ENCODE peak calls at places on chromosomes 2 and 18, in nine cellular contexts. One of them, this sample, is unnamed.
A peak's percentile ranks its signal among the peaks of the same experiment; 100 is the strongest.

GRCh38 chr2:128448331-128449225 is 129.9 kb upstream of the HS6ST1 start:
- DNase-seq in HepG2: no peak
- DNase-seq in occipital lobe: no peak
- DNase-seq in activated CD8-positive, alpha-beta memory T cell treated with anti-CD3 and anti-CD28 coated beads for 24 hours: peak; percentile 45
- DNase-seq in sigmoid colon: peak; percentile 57
- DNase-seq in smooth muscle cell of the brain vasculature: no peak
- DNase-seq in NCI-H1694: no peak
- DNase-seq in posterior cingulate gyrus: peak; percentile 70
- DNase-seq in AG10803: no peak
- DNase-seq in this sample: no peak

GRCh38 chr2:218274586-218274985 is 4.3 kb downstream of the PNKD start:
- DNase-seq in AG10803: no peak
- DNase-seq in activated CD8-positive, alpha-beta memory T cell treated with anti-CD3 and anti-CD28 coated beads for 24 hours: no peak
- DNase-seq in smooth muscle cell of the brain vasculature: no peak
- DNase-seq in posterior cingulate gyrus: no peak
- DNase-seq in occipital lobe: no peak
- DNase-seq in NCI-H1694: no peak
- DNase-seq in HepG2: no peak
- DNase-seq in sigmoid colon: no peak
- DNase-seq in this sample: no peak

GRCh38 chr2:201938151-201938815 is 95.4 kb upstream of the FZD7 start:
- DNase-seq in posterior cingulate gyrus: peak; percentile 14
- DNase-seq in sigmoid colon: no peak
- DNase-seq in NCI-H1694: no peak
- DNase-seq in activated CD8-positive, alpha-beta memory T cell treated with anti-CD3 and anti-CD28 coated beads for 24 hours: no peak
- DNase-seq in smooth muscle cell of the brain vasculature: no peak
- DNase-seq in AG10803: peak; percentile 44
- DNase-seq in occipital lobe: no peak
- DNase-seq in HepG2: no peak
- DNase-seq in this sample: peak; percentile 60

GRCh38 chr2:216078776-216079175 is 2.8 kb downstream of the PECR start:
- DNase-seq in activated CD8-positive, alpha-beta memory T cell treated with anti-CD3 and anti-CD28 coated beads for 24 hours: no peak
- DNase-seq in posterior cingulate gyrus: no peak
- DNase-seq in sigmoid colon: no peak
- DNase-seq in smooth muscle cell of the brain vasculature: no peak
- DNase-seq in NCI-H1694: no peak
- DNase-seq in occipital lobe: no peak
- DNase-seq in AG10803: no peak
- DNase-seq in HepG2: peak; percentile 64
- DNase-seq in this sample: no peak

GRCh38 chr2:111678651-111679050 is 205.3 kb downstream of the ANAPC1 start:
- DNase-seq in HepG2: no peak
- DNase-seq in AG10803: no peak
- DNase-seq in posterior cingulate gyrus: no peak
- DNase-seq in smooth muscle cell of the brain vasculature: no peak
- DNase-seq in activated CD8-positive, alpha-beta memory T cell treated with anti-CD3 and anti-CD28 coated beads for 24 hours: no peak
- DNase-seq in NCI-H1694: no peak
- DNase-seq in sigmoid colon: no peak
- DNase-seq in occipital lobe: no peak
- DNase-seq in this sample: no peak

GRCh38 chr18:44679912-44680270 is 797 bp upstream of the SETBP1 start:
- DNase-seq in posterior cingulate gyrus: peak; percentile 83
- DNase-seq in occipital lobe: peak; percentile 31
- DNase-seq in HepG2: no peak
- DNase-seq in NCI-H1694: peak; percentile 26
- DNase-seq in smooth muscle cell of the brain vasculature: no peak
- DNase-seq in activated CD8-positive, alpha-beta memory T cell treated with anti-CD3 and anti-CD28 coated beads for 24 hours: peak; percentile 74
- DNase-seq in AG10803: peak; percentile 65
- DNase-seq in sigmoid colon: peak; percentile 85
- DNase-seq in this sample: peak; percentile 75

GRCh38 chr18:21682276-21683051 is 22.1 kb downstream of the ABHD3 start:
- DNase-seq in sigmoid colon: no peak
- DNase-seq in NCI-H1694: no peak
- DNase-seq in smooth muscle cell of the brain vasculature: no peak
- DNase-seq in posterior cingulate gyrus: no peak
- DNase-seq in occipital lobe: no peak
- DNase-seq in HepG2: no peak
- DNase-seq in activated CD8-positive, alpha-beta memory T cell treated with anti-CD3 and anti-CD28 coated beads for 24 hours: peak; percentile 69
- DNase-seq in AG10803: peak; percentile 80
- DNase-seq in this sample: peak; percentile 59

GRCh38 chr2:26414291-26414690 is 12.6 kb downstream of the DRC1 start:
- DNase-seq in activated CD8-positive, alpha-beta memory T cell treated with anti-CD3 and anti-CD28 coated beads for 24 hours: no peak
- DNase-seq in HepG2: no peak
- DNase-seq in NCI-H1694: peak; percentile 32
- DNase-seq in sigmoid colon: no peak
- DNase-seq in smooth muscle cell of the brain vasculature: no peak
- DNase-seq in occipital lobe: no peak
- DNase-seq in AG10803: no peak
- DNase-seq in posterior cingulate gyrus: no peak
- DNase-seq in this sample: no peak

GRCh38 chr2:142989276-142990204 is 112.1 kb downstream of the KYNU start:
- DNase-seq in activated CD8-positive, alpha-beta memory T cell treated with anti-CD3 and anti-CD28 coated beads for 24 hours: no peak
- DNase-seq in posterior cingulate gyrus: no peak
- DNase-seq in NCI-H1694: peak; percentile 18
- DNase-seq in HepG2: peak; percentile 44
- DNase-seq in sigmoid colon: no peak
- DNase-seq in AG10803: peak; percentile 59
- DNase-seq in occipital lobe: no peak
- DNase-seq in smooth muscle cell of the brain vasculature: no peak
- DNase-seq in this sample: peak; percentile 22

GRCh38 chr2:15714002-15714401 is 122.3 kb downstream of the DDX1 start:
- DNase-seq in activated CD8-positive, alpha-beta memory T cell treated with anti-CD3 and anti-CD28 coated beads for 24 hours: no peak
- DNase-seq in posterior cingulate gyrus: no peak
- DNase-seq in HepG2: no peak
- DNase-seq in AG10803: no peak
- DNase-seq in sigmoid colon: no peak
- DNase-seq in occipital lobe: no peak
- DNase-seq in smooth muscle cell of the brain vasculature: no peak
- DNase-seq in NCI-H1694: no peak
- DNase-seq in this sample: no peak

GRCh38 chr2:72326759-72327158 is 179.1 kb upstream of the CYP26B1 start:
- DNase-seq in sigmoid colon: no peak
- DNase-seq in activated CD8-positive, alpha-beta memory T cell treated with anti-CD3 and anti-CD28 coated beads for 24 hours: no peak
- DNase-seq in HepG2: no peak
- DNase-seq in smooth muscle cell of the brain vasculature: no peak
- DNase-seq in NCI-H1694: no peak
- DNase-seq in occipital lobe: no peak
- DNase-seq in AG10803: peak; percentile 7
- DNase-seq in posterior cingulate gyrus: no peak
- DNase-seq in this sample: no peak

GRCh38 chr18:36281941-36282340 is 15.6 kb upstream of the FHOD3 start:
- DNase-seq in occipital lobe: no peak
- DNase-seq in smooth muscle cell of the brain vasculature: no peak
- DNase-seq in sigmoid colon: no peak
- DNase-seq in activated CD8-positive, alpha-beta memory T cell treated with anti-CD3 and anti-CD28 coated beads for 24 hours: no peak
- DNase-seq in NCI-H1694: no peak
- DNase-seq in AG10803: no peak
- DNase-seq in HepG2: no peak
- DNase-seq in posterior cingulate gyrus: no peak
- DNase-seq in this sample: no peak

GRCh38 chr2:28228419-28228995 is 164.2 kb upstream of the FOSL2 start:
- DNase-seq in activated CD8-positive, alpha-beta memory T cell treated with anti-CD3 and anti-CD28 coated beads for 24 hours: no peak
- DNase-seq in smooth muscle cell of the brain vasculature: no peak
- DNase-seq in NCI-H1694: no peak
- DNase-seq in sigmoid colon: no peak
- DNase-seq in HepG2: no peak
- DNase-seq in AG10803: peak; percentile 82
- DNase-seq in posterior cingulate gyrus: no peak
- DNase-seq in occipital lobe: no peak
- DNase-seq in this sample: no peak

GRCh38 chr2:236585966-236586365 is 16.3 kb downstream of the ACKR3 start:
- DNase-seq in NCI-H1694: no peak
- DNase-seq in sigmoid colon: no peak
- DNase-seq in HepG2: no peak
- DNase-seq in smooth muscle cell of the brain vasculature: no peak
- DNase-seq in posterior cingulate gyrus: no peak
- DNase-seq in AG10803: no peak
- DNase-seq in occipital lobe: no peak
- DNase-seq in activated CD8-positive, alpha-beta memory T cell treated with anti-CD3 and anti-CD28 coated beads for 24 hours: no peak
- DNase-seq in this sample: no peak

GRCh38 chr18:55405655-55406373 is 182.2 kb downstream of the TCF4 start:
- DNase-seq in AG10803: peak; percentile 86
- DNase-seq in posterior cingulate gyrus: peak; percentile 94
- DNase-seq in HepG2: no peak
- DNase-seq in NCI-H1694: peak; percentile 93
- DNase-seq in occipital lobe: peak; percentile 71
- DNase-seq in activated CD8-positive, alpha-beta memory T cell treated with anti-CD3 and anti-CD28 coated beads for 24 hours: no peak
- DNase-seq in smooth muscle cell of the brain vasculature: peak; percentile 93
- DNase-seq in sigmoid colon: peak; percentile 92
- DNase-seq in this sample: peak; percentile 38

GRCh38 chr2:206160124-206160806 is 570 bp downstream of the EEF1B2 start:
- DNase-seq in smooth muscle cell of the brain vasculature: no peak
- DNase-seq in posterior cingulate gyrus: no peak
- DNase-seq in occipital lobe: no peak
- DNase-seq in NCI-H1694: no peak
- DNase-seq in sigmoid colon: no peak
- DNase-seq in activated CD8-positive, alpha-beta memory T cell treated with anti-CD3 and anti-CD28 coated beads for 24 hours: no peak
- DNase-seq in AG10803: peak; percentile 45
- DNase-seq in HepG2: peak; percentile 12
- DNase-seq in this sample: peak; percentile 86

GRCh38 chr2:17792515-17792914 is 23.7 kb upstream of the MSGN1 start:
- DNase-seq in occipital lobe: no peak
- DNase-seq in smooth muscle cell of the brain vasculature: no peak
- DNase-seq in NCI-H1694: no peak
- DNase-seq in activated CD8-positive, alpha-beta memory T cell treated with anti-CD3 and anti-CD28 coated beads for 24 hours: no peak
- DNase-seq in sigmoid colon: no peak
- DNase-seq in HepG2: no peak
- DNase-seq in AG10803: peak; percentile 53
- DNase-seq in posterior cingulate gyrus: no peak
- DNase-seq in this sample: no peak

GRCh38 chr2:5501807-5502206 is 190.4 kb upstream of the SOX11 start:
- DNase-seq in posterior cingulate gyrus: no peak
- DNase-seq in smooth muscle cell of the brain vasculature: no peak
- DNase-seq in HepG2: no peak
- DNase-seq in sigmoid colon: no peak
- DNase-seq in occipital lobe: no peak
- DNase-seq in activated CD8-positive, alpha-beta memory T cell treated with anti-CD3 and anti-CD28 coated beads for 24 hours: no peak
- DNase-seq in AG10803: no peak
- DNase-seq in NCI-H1694: no peak
- DNase-seq in this sample: no peak

This sample was measured in GM03348.